ENCODE peak calls at places on chromosome 20, in nine cellular contexts. Z is left ventricle myocardium inferior, Q is GM23248, H is Panc1, D is cardiac muscle cell, K is left lung, V is tibial nerve, S is HAP-1, R is AG04450. J is an unnamed sample. For H3K9me3, the result is how much of the 10 kb centered on the place peaks cover.

GRCh38 chr20:62362590-62362940 is 4.5 kb downstream of the LAMA5 start:
- DNase-seq in Z (no peak), Q (no peak), H (no peak), D (no peak), K (peak), V (no peak), S (no peak), R (no peak), J (no peak)

GRCh38 chr20:7497985-7498384 is 442.3 kb downstream of the HAO1 start:
- DNase-seq in Z (no peak), Q (peak), H (peak), D (no peak), K (no peak), V (no peak), S (no peak), R (no peak), J (no peak)

GRCh38 chr20:54221383-54221782 is 13.5 kb downstream of the PFDN4 start:
- DNase-seq in Z (no peak), Q (no peak), H (no peak), D (no peak), K (no peak), V (no peak), S (no peak), R (no peak), J (no peak)

GRCh38 chr20:1825492-1825891 is 69.7 kb upstream of the SIRPA start:
- DNase-seq in Z (no peak), Q (peak), H (no peak), D (no peak), K (no peak), V (no peak), S (no peak), R (no peak), J (no peak)

GRCh38 chr20:32325706-32326506 is 32.2 kb upstream of the ASXL1 start:
- DNase-seq in Z (no peak), Q (peak), H (peak), D (no peak), K (no peak), V (no peak), S (no peak), R (no peak), J (no peak)

GRCh38 chr20:61932199-61932592 is 133.5 kb downstream of the TAF4 start:
- DNase-seq in Z (peak), Q (no peak), H (no peak), D (no peak), K (no peak), V (peak), S (no peak), R (no peak), J (no peak)

GRCh38 chr20:45971425-45971674 is 653 bp downstream of the ZNF335 start:
- DNase-seq in Z (peak), Q (no peak), H (no peak), D (no peak), K (no peak), V (no peak), S (no peak), R (no peak), J (no peak)

GRCh38 chr20:22106308-22106938 is 401.0 kb downstream of the PAX1 start:
- DNase-seq in Z (no peak), Q (peak), H (peak), D (peak), K (no peak), V (no peak), S (no peak), R (no peak), J (no peak)

GRCh38 chr20:57612916-57613315 is 7.3 kb downstream of the ZBP1 start:
- DNase-seq in Z (no peak), Q (no peak), H (no peak), D (no peak), K (peak), V (no peak), S (no peak), R (no peak), J (no peak)

GRCh38 chr20:61940491-61940890 is 125.2 kb downstream of the TAF4 start:
- DNase-seq in Z (peak), Q (no peak), H (no peak), D (no peak), K (peak), V (no peak), S (no peak), R (no peak), J (no peak)

GRCh38 chr20:34388000-34388399 is 24.9 kb downstream of the ITCH start:
- DNase-seq in Z (no peak), Q (no peak), H (no peak), D (no peak), K (no peak), V (no peak), S (no peak), R (no peak), J (no peak)

GRCh38 chr20:25459111-25459830 is 51.8 kb downstream of the GINS1 start:
- DNase-seq in Z (no peak), Q (no peak), H (no peak), D (no peak), K (no peak), V (no peak), S (no peak), R (no peak), J (no peak)

DNA sequence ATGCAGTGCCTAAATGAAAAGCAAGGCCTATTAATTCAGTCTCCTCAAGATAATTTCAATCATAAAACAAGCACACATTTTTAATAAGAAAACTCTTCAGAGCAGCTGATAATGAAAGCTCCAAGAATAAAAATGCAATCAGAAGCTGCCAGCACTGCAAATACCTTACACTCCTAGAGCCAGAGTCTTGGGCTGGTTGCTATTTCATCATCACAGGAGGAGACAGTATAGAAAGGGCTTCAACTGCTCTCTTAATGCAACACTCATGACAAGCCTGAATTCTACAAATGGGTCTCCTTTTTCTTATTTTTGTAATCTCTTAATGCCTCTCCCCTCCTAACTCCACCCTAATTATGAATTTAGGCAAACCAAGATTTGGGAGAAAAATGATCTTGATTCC is 11.2 kb upstream of the MC3R start:
- DNase-seq in Z (no peak), Q (no peak), H (no peak), D (no peak), K (no peak), V (no peak), S (no peak), R (no peak), J (no peak)
- H3K9me3 ChIP-seq in Z (under half), Q (under half), H (under half), D (under half), K (under half), V (under half), S (under half), R (under half), J (under half)

DNA sequence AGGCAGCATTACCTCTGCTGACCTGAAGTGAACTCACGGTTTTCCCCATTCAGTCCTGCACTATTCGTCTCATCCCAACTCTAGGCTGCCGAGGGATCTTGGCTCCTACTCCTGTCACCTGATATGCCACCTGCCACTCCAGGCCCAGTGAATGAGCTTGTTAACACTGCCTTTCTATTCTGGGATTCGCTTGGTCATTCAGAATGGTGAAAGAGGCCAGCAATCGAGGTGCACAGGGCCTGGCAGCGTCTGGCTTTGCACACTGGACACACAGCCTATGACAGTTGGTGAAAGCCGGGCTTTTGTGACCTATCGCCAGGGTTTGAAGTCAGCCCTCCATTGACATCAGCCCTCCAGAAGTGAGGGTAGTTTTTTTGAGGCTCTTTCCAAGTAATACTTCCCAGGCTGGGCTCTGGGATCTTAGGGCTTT is 59.3 kb upstream of the MYL9 start:
- DNase-seq in Z (peak), Q (no peak), H (no peak), D (peak), K (no peak), V (no peak), S (no peak), R (no peak), J (no peak)
- H3K9me3 ChIP-seq in Z (under half), Q (under half), H (under half), D (under half), K (under half), V (under half), S (under half), R (under half), J (under half)

GRCh38 chr20:56257604-56258003 is 9.1 kb downstream of the MC3R start:
- DNase-seq in Z (no peak), Q (no peak), H (no peak), D (no peak), K (no peak), V (no peak), S (no peak), R (no peak), J (no peak)
- H3K9me3 ChIP-seq in Z (under half), Q (under half), H (under half), D (under half), K (under half), V (under half), S (under half), R (under half), J (under half)

DNA sequence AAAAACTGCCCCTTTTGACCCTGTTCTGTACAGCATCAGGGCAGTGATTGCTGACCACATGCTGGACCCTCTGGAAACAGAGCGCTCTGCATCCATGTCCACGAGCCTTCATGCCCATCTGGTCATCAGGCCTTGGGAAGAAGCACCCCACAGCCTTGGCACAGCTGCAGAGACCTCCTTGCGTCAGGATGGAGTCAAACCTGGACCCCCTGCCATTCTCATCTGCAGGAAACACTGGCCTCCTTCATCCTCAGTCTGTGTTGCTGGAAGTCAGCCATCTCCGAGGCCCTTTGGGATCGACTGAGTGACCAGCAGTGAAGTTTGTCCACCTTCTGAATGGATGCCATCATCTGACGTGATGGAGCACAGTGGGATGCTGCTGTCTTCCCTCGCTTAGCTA is 2138.3 kb upstream of the DEFB115 start:
- DNase-seq in Z (no peak), Q (no peak), H (no peak), D (no peak), K (peak), V (no peak), S (no peak), R (no peak), J (no peak)
- H3K9me3 ChIP-seq in Z (under half), Q (under half), H (under half), D (under half), K (under half), V (under half), S (under half), R (under half), J (under half)

GRCh38 chr20:31260326-31260932 is 3.0 kb downstream of the DEFB115 start:
- DNase-seq in Z (no peak), Q (peak), H (peak), D (no peak), K (no peak), V (no peak), S (peak), R (no peak), J (no peak)

GRCh38 chr20:31257364-31257763 is at the start of gene DEFB115:
- DNase-seq in Z (no peak), Q (no peak), H (no peak), D (no peak), K (no peak), V (no peak), S (no peak), R (no peak), J (no peak)

GRCh38 chr20:31256959-31257358 is 505 bp upstream of the DEFB115 start:
- DNase-seq in Z (no peak), Q (no peak), H (no peak), D (no peak), K (no peak), V (no peak), S (no peak), R (no peak), J (no peak)
- H3K9me3 ChIP-seq in Z (under half), Q (under half), H (under half), D (under half), K (under half), V (under half), S (under half), R (under half), J (under half)